ENCODE peak calls at places on chromosomes 11 and 22, in seven cellular contexts. B is A549; I is stimulated activated CD8-positive, alpha-beta memory T cell treated with anti-CD3 and anti-CD28 coated beads, Interleukin-15, amount 100 ng/mL, for 1 hour; S is stimulated activated naive CD4-positive, alpha-beta T cell; F is fibroblast of the aortic adventitia; T is NCI-H69; Q is activated T-cell treated with anti-CD3 and anti-CD28 coated beads for 1 hour. P is an unnamed sample.

GRCh38 chr22:39308614-39309363 is 10.6 kb downstream of the RPL3 start:
- DNase-seq in F (peak), T (no peak), S (no peak), B (peak), Q (no peak), I (no peak), P (no peak)

GRCh38 chr11:2215561-2216399 is 44.2 kb upstream of the TH start:
- DNase-seq in T (no peak), S (no peak), F (no peak), B (no peak), Q (no peak), I (no peak), P (no peak)

GRCh38 chr11:47372422-47372821 is 5.9 kb downstream of the SPI1 start:
- DNase-seq in Q (no peak), T (no peak), B (no peak), S (no peak), I (no peak), F (no peak), P (no peak)

GRCh38 chr11:8989411-8989810 is 14.4 kb downstream of the NRIP3 start:
- DNase-seq in T (no peak), I (no peak), F (peak), B (no peak), S (no peak), Q (no peak), P (no peak)

GRCh38 chr22:45254789-45255261 is 14.1 kb upstream of the KIAA0930 start:
- DNase-seq in S (no peak), B (no peak), F (no peak), I (no peak), Q (no peak), T (no peak), P (no peak)

GRCh38 chr11:35218956-35219355 is 80.0 kb downstream of the CD44 start:
- DNase-seq in F (peak), S (no peak), B (no peak), T (no peak), I (no peak), Q (no peak), P (no peak)

GRCh38 chr11:88183233-88183632 is 8.0 kb upstream of the RAB38 start:
- DNase-seq in S (no peak), I (no peak), F (no peak), T (no peak), Q (no peak), B (no peak), P (no peak)

GRCh38 chr11:59053387-59053786 is 32.7 kb upstream of the GLYATL1B start:
- DNase-seq in S (peak), B (no peak), T (peak), Q (peak), I (peak), F (peak), P (peak)

GRCh38 chr11:94681140-94681539 is 87.0 kb upstream of the AMOTL1 start:
- DNase-seq in I (no peak), Q (no peak), T (no peak), F (no peak), S (no peak), B (no peak), P (no peak)

GRCh38 chr11:129639300-129639699 is 176.3 kb upstream of the TMEM45B start:
- DNase-seq in F (peak), S (no peak), T (peak), B (peak), Q (no peak), I (no peak), P (no peak)

GRCh38 chr11:105862736-105863367 is 159.2 kb downstream of the MSANTD4 start:
- DNase-seq in I (no peak), B (no peak), T (peak), F (peak), Q (no peak), S (no peak), P (no peak)

GRCh38 chr11:72574534-72575460 is 99.4 kb downstream of the PDE2A start:
- DNase-seq in Q (no peak), S (no peak), B (no peak), T (peak), I (no peak), F (no peak), P (no peak)

GRCh38 chr22:42964994-42965699 is 49.8 kb downstream of the PACSIN2 start:
- DNase-seq in S (no peak), Q (no peak), F (no peak), I (no peak), B (no peak), T (peak), P (no peak)

GRCh38 chr11:120482149-120482548 is 29.4 kb upstream of the GRIK4 start:
- DNase-seq in Q (no peak), T (no peak), F (no peak), B (no peak), S (no peak), I (no peak), P (no peak)

GRCh38 chr11:128913806-128914205 is 22.6 kb downstream of the KCNJ5 start:
- DNase-seq in T (no peak), B (no peak), I (no peak), Q (no peak), S (no peak), F (no peak), P (no peak)

GRCh38 chr11:12845739-12846358 is 163.3 kb upstream of the RASSF10 start:
- DNase-seq in B (no peak), S (no peak), F (peak), T (peak), I (no peak), Q (no peak), P (no peak)

GRCh38 chr11:130161441-130161840 is 1.9 kb downstream of the ST14 start:
- DNase-seq in F (no peak), I (no peak), S (no peak), B (no peak), T (peak), Q (no peak), P (no peak)

GRCh38 chr11:76203131-76203925 is 3.0 kb downstream of the WNT11 start:
- DNase-seq in S (no peak), Q (no peak), F (no peak), B (no peak), I (no peak), T (no peak), P (no peak)

GRCh38 chr22:42560381-42560780 is 6.6 kb downstream of the SERHL2 start:
- DNase-seq in F (no peak), I (no peak), T (no peak), S (no peak), Q (no peak), B (no peak), P (no peak)

GRCh38 chr22:34294986-34295385 is 374.7 kb upstream of the LARGE1 start:
- DNase-seq in B (no peak), Q (no peak), S (no peak), T (no peak), F (no peak), I (no peak), P (no peak)

GRCh38 chr11:75911459-75911858 is 96.4 kb downstream of the UVRAG start:
- DNase-seq in Q (no peak), S (no peak), I (no peak), F (no peak), B (no peak), T (no peak), P (no peak)

GRCh38 chr22:40654522-40655167 is 18.1 kb upstream of the MRTFA start:
- DNase-seq in T (peak), Q (no peak), S (no peak), I (no peak), B (peak), F (peak), P (no peak)

GRCh38 chr11:1879342-1879940 is 12.3 kb downstream of the PRR33 start:
- DNase-seq in F (no peak), I (no peak), Q (no peak), S (no peak), B (no peak), T (no peak), P (no peak)

GRCh38 chr22:22110548-22111266 is 128.1 kb upstream of the TOP3B start:
- DNase-seq in S (no peak), T (peak), Q (no peak), B (peak), F (peak), I (no peak), P (no peak)